ENCODE peak calls at places on chromosomes 1 and 21, in five cellular contexts. I, K, E, L and C are unnamed samples. For H3K9me3, the result is how much of the 10 kb centered on the place peaks cover.

GRCh38 chr1:179995576-179995975 is 41.0 kb downstream of the CEP350 start:
- DNase-seq in I (no peak), K (no peak), E (no peak), L (no peak), C (no peak)

GRCh38 chr1:3173113-3173745 is 104.2 kb downstream of the PRDM16 start:
- DNase-seq in I (no peak), K (no peak), E (no peak), L (no peak), C (no peak)

GRCh38 chr1:159009704-159010361 is at the start of gene IFI16:
- DNase-seq in I (peak), K (peak), E (no peak), L (no peak), C (peak)

GRCh38 chr1:100955322-100955721 is 59.4 kb downstream of the SLC30A7 start:
- DNase-seq in I (no peak), K (peak), E (peak), L (no peak), C (no peak)

GRCh38 chr1:101797722-101798121 is 199.0 kb downstream of the OLFM3 start:
- DNase-seq in I (no peak), K (peak), E (no peak), L (no peak), C (no peak)

GRCh38 chr1:205907794-205908193 is 35.5 kb downstream of the SLC26A9 start:
- DNase-seq in I (no peak), K (peak), E (peak), L (no peak), C (no peak)

GRCh38 chr1:156592158-156592909 is 758 bp downstream of the NAXE start:
- DNase-seq in I (no peak), K (peak), E (no peak), L (no peak), C (no peak)

GRCh38 chr1:113156368-113156767 is 83.4 kb downstream of the LRIG2 start:
- DNase-seq in I (no peak), K (no peak), E (no peak), L (no peak), C (no peak)

GRCh38 chr1:218361298-218362065 is 16.3 kb downstream of the TGFB2 start:
- DNase-seq in I (no peak), K (peak), E (peak), L (no peak), C (no peak)

GRCh38 chr1:168260393-168260792 is 20.3 kb upstream of the TBX19 start:
- DNase-seq in I (no peak), K (no peak), E (no peak), L (no peak), C (no peak)

GRCh38 chr1:109161836-109162606 is 48.1 kb downstream of the ELAPOR1 start:
- DNase-seq in I (peak), K (peak), E (no peak), L (no peak), C (no peak)

GRCh38 chr21:35399002-35399401 is 349.9 kb upstream of the RUNX1 start:
- DNase-seq in I (no peak), K (no peak), E (no peak), L (no peak), C (no peak)

GRCh38 chr1:22772054-22772453 is 61.4 kb downstream of the EPHB2 start:
- DNase-seq in I (no peak), K (no peak), E (no peak), L (no peak), C (no peak)

GRCh38 chr21:28132713-28133112 is 860.0 kb downstream of the LTN1 start:
- DNase-seq in I (no peak), K (no peak), E (no peak), L (no peak), C (no peak)

GRCh38 chr1:89606227-89606945 is 26.5 kb upstream of the LRRC8C start:
- DNase-seq in I (no peak), K (no peak), E (no peak), L (no peak), C (no peak)

GRCh38 chr1:212749924-212750535 is 41.5 kb downstream of the NSL1 start:
- DNase-seq in I (no peak), K (peak), E (peak), L (no peak), C (no peak)

GRCh38 chr1:185227161-185227560 is 70.2 kb downstream of the SWT1 start:
- DNase-seq in I (no peak), K (no peak), E (no peak), L (no peak), C (no peak)
- H3K9me3 ChIP-seq in I (under half), K (under half), E (under half), L (under half), C (under half)

GRCh38 chr1:91651243-91651642 is 150.6 kb downstream of the CDC7 start:
- DNase-seq in I (no peak), K (no peak), E (no peak), L (no peak), C (no peak)
- H3K27ac ChIP-seq in I (peak), K (no peak), E (no peak), L (peak), C (no peak)

DNA sequence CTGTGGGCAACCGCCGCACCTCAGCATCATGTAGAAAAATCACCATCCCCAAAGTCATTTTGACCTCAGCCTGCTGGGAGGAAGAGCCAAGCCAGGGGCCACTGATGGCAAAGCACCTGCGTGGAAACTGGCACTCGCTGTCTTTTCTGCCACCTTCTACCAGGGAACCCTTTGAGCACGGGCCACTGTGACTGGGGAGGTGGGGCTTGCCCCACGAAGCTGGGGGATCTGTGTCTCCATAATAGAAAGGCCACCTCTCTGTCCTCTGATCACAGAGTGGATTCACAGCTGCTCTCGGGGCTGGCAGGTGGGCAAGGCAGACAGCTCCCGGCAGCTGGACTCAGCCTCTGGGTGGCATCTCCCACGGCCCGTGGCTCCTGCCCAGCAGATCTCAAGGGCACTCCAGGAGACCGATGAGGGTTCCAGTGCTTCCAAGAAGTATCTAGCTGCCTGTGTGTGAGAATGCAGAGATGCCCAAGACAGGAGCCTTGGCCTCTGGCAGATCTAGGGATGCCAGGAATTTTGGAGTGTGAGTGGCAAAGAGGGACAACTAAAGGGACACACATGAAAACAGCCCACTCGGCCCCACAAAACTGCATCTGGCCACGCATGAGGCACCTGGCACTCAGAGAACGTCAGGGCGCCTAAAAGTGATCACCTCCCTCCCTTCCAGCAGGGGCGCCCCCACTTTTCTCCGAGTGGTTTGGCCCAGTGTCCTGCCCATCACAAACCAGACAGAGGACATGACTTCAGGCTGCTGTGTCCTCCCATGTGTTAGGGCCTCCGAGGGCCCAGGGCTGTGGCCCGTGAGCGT is 102.6 kb downstream of the PDE9A start:
- DNase-seq in I (no peak), K (no peak), E (no peak), L (no peak), C (no peak)
- TF ChIP-seq CTCF in I (no peak), K (no peak), E (no peak), L (no peak), C (no peak)

DNA sequence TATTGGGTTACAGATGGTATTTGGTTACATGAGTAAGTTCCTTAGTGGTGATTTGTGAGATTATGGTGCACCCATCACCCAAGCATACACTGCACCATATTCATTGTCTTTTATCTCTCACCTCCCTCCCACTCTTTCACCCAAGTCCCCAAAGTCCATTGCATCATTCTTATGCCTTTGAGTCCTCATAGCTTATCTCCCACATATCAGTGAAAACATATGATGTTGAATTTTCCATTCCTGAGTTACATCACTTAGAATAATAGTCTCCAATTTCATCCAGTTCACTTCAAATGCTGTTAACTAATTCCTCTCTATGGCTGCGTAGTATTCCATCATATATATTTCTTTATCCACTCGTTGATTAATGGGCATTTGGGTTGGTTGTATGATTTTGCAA is 36.8 kb upstream of the ZNF678 start:
- DNase-seq in I (no peak), K (no peak), E (no peak), L (no peak), C (no peak)
- H3K9me3 ChIP-seq in I (half or more), K (under half), E (under half), L (under half), C (under half)

DNA sequence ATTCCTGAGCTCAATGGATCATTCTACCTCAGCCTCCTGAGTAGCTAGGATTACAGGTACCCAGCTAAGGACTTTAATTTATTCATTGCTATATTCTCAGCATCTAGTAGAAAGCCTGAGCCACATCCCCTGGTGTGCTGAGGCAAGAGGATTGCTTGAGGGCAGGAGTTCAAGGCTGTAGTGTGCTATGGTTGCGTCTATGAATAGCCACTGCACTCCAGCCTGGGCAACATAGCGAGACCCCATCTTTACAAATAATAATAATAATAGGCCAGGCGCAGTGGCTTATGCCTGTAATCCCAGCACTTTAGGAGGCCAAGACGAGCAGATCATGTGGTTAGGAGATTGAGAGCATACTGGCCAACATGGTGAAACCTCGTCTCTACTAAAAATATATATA is 3.3 kb upstream of the RPS6KA1 start:
- DNase-seq in I (no peak), K (no peak), E (no peak), L (no peak), C (no peak)
- H3K27ac ChIP-seq in I (no peak), K (no peak), E (no peak), L (no peak), C (no peak)

GRCh38 chr21:37534431-37534830 is 167.9 kb downstream of the DYRK1A start:
- DNase-seq in I (no peak), K (no peak), E (no peak), L (no peak), C (no peak)

GRCh38 chr21:37535130-37535529 is 168.6 kb downstream of the DYRK1A start:
- DNase-seq in I (no peak), K (no peak), E (no peak), L (no peak), C (no peak)

GRCh38 chr21:37531402-37532042 is 164.9 kb downstream of the DYRK1A start:
- DNase-seq in I (peak), K (peak), E (peak), L (no peak), C (no peak)

GRCh38 chr21:37530901-37531351 is 164.4 kb downstream of the DYRK1A start:
- DNase-seq in I (no peak), K (no peak), E (peak), L (no peak), C (no peak)

GRCh38 chr21:37532868-37533780 is 166.6 kb downstream of the DYRK1A start:
- DNase-seq in I (no peak), K (peak), E (no peak), L (no peak), C (no peak)
- TF ChIP-seq CTCF in I (no peak), K (peak), E (no peak), L (no peak), C (no peak)

GRCh38 chr1:4220362-4220761 is 320.3 kb upstream of the C1orf174 start:
- DNase-seq in I (no peak), K (no peak), E (no peak), L (no peak), C (no peak)

GRCh38 chr1:4221107-4221506 is 321.0 kb upstream of the C1orf174 start:
- DNase-seq in I (no peak), K (no peak), E (no peak), L (no peak), C (no peak)

GRCh38 chr1:4218619-4219018 is 318.5 kb upstream of the C1orf174 start:
- DNase-seq in I (no peak), K (no peak), E (no peak), L (no peak), C (no peak)

GRCh38 chr1:4219826-4220225 is 319.8 kb upstream of the C1orf174 start:
- DNase-seq in I (no peak), K (no peak), E (no peak), L (no peak), C (no peak)

DNA sequence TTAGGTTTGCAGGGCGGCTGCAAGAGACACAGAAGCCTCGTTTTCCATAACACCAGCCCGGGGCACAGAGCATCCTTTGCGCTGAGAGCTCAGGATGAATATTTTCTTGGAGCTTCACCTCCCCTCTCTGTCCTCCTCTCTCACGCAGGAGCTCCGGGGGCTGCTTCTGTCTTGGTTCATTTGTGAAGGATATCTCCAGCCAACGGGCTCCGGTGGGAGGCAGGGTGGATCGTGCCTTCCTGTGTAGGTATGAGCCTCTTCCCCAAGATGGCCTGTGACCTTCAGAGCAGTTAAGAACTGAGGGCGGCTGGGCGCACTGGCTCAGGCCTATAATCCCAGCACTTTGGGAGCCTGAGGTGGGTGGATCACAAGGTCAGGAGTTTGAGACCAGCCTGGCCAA is 319.0 kb upstream of the C1orf174 start:
- DNase-seq in I (no peak), K (no peak), E (no peak), L (no peak), C (no peak)
- H3K9me3 ChIP-seq in I (under half), K (under half), E (under half), L (under half), C (under half)